ENCODE peak calls at places on chromosomes 4 and X, in eight cellular contexts. C is fibroblast of lung, X is mammary epithelial cell, S is lung, E is ascending aorta, U is pancreas, G is NT2/D1, F is adrenal gland. D is an unnamed sample.

GRCh38 chrX:103187953-103188475 is 26.9 kb upstream of the BEX4 start:
- DNase-seq in U (no peak), G (no peak), S (no peak), C (peak; percentile 3), E (no peak), F (no peak), X (peak; percentile 10), D (no peak)

GRCh38 chr4:23516719-23517118 is 373.1 kb downstream of the PPARGC1A start:
- DNase-seq in E (no peak), F (no peak), X (no peak), U (no peak), S (no peak), G (no peak), C (peak; percentile 12), D (no peak)

GRCh38 chr4:1973218-1973617 is 35.6 kb downstream of the NELFA start:
- DNase-seq in X (no peak), G (no peak), E (no peak), S (no peak), U (no peak), C (no peak), F (no peak), D (peak; percentile 45)

GRCh38 chr4:139642364-139642763 is 23.3 kb upstream of the MGST2 start:
- DNase-seq in E (no peak), S (no peak), G (no peak), X (peak; percentile 37), F (no peak), U (no peak), C (peak; percentile 84), D (no peak)

GRCh38 chr4:129146639-129147038 is 50.7 kb downstream of the C4orf33 start:
- DNase-seq in E (no peak), C (no peak), F (no peak), U (no peak), S (no peak), G (no peak), X (no peak), D (no peak)

GRCh38 chr4:88549815-88550214 is 26.2 kb upstream of the PYURF start:
- DNase-seq in G (no peak), S (no peak), X (no peak), U (no peak), F (no peak), E (no peak), C (no peak), D (no peak)

GRCh38 chr4:149145803-149146202 is 669.8 kb downstream of the IQCM start:
- DNase-seq in C (peak; percentile 67), F (no peak), X (no peak), E (no peak), U (no peak), G (no peak), S (no peak), D (no peak)

GRCh38 chrX:43629229-43629628 is 26.9 kb upstream of the MAOA start:
- DNase-seq in C (no peak), E (no peak), U (no peak), X (no peak), S (no peak), G (no peak), F (no peak), D (no peak)

GRCh38 chr4:150316332-150317205 is 238.3 kb downstream of the DCLK2 start:
- DNase-seq in X (no peak), S (no peak), C (no peak), U (no peak), E (no peak), G (no peak), F (no peak), D (no peak)

GRCh38 chr4:70778888-70779422 is 57.2 kb downstream of the RUFY3 start:
- DNase-seq in U (no peak), G (no peak), E (no peak), X (no peak), S (peak; percentile 73), C (peak; percentile 58), F (peak; percentile 81), D (no peak)

GRCh38 chr4:114364857-114365256 is 233.8 kb upstream of the UGT8 start:
- DNase-seq in U (no peak), G (peak; percentile 35), C (peak; percentile 97), X (no peak), E (no peak), F (no peak), S (no peak), D (no peak)

GRCh38 chr4:118279328-118279727 is 73.5 kb downstream of the PRSS12 start:
- DNase-seq in E (no peak), F (no peak), S (no peak), C (peak; percentile 2), U (no peak), G (no peak), X (no peak), D (no peak)
- H3K4me1 ChIP-seq in E (no peaks in the 10 kb centered on the region), F (peaks cover 22% of the 10 kb centered on the region), S (no peaks in the 10 kb centered on the region), C (peaks cover 3% of the 10 kb centered on the region), U (peaks cover 36% of the 10 kb centered on the region), G (no peaks in the 10 kb centered on the region), X (peaks cover 20% of the 10 kb centered on the region), D (peaks cover 21% of the 10 kb centered on the region)

DNA sequence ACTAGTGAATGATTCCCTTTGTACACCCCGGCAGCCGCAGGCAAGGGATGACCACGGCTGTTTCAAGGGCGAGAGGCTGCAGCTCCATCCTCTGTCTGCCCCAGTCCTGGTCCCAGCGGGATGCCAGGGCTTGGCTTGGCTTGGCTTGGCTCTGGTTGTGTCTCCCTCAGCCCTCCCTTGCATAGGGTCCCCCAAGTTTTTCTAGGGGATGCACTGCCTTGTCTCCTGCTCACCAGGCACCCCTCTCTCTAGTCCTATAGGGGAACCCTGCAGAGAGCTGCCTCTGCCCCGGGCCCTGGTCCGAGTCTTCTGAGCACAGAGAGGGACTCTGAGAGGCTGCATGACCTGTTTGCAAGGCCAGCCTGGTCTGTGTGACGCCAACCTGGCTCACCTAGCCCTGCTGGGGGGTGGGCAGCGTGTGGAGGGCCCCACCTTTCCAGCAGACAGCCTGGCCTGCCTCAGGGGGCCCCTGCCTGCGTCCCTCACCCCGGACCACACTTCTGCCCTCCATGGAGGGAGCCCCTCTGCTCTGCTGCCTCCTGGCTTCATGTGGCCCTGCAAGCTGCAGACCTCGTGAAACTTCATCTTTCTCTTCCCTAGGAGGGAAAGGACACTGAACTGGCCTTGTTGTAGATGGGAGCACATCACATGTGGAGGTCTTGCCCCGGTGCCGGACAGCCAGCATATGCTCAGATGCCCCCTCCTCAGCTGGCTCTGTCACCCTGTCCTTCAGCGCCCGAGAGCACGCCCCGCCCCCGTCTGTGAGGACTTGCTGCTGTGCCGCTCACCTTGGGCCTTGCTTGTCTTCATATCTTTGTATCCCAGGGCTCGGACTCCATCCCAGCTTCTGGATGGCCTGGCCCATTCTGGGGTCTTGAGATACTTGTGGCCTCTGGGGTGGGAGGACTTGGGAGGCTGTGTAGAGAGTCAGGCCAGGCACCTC is 16.4 kb downstream of the SORCS2 start:
- DNase-seq in U (no peak), C (no peak), F (no peak), G (no peak), S (no peak), X (no peak), E (no peak), D (no peak)
- H3K4me1 ChIP-seq in U (no peaks in the 10 kb centered on the region), C (peaks cover 15% of the 10 kb centered on the region), F (peaks cover 12% of the 10 kb centered on the region), G (peaks cover 16% of the 10 kb centered on the region), S (peaks cover 7% of the 10 kb centered on the region), X (peaks cover 32% of the 10 kb centered on the region), E (peaks cover 5% of the 10 kb centered on the region), D (peaks cover 46% of the 10 kb centered on the region)

GRCh38 chr4:123415977-123416376 is 19.4 kb downstream of the SPRY1 start:
- DNase-seq in U (no peak), E (no peak), S (no peak), C (peak; percentile 78), G (no peak), X (peak; percentile 56), F (no peak), D (no peak)
- H3K4me1 ChIP-seq in U (peaks cover 13% of the 10 kb centered on the region), E (no peaks in the 10 kb centered on the region), S (peaks cover 2% of the 10 kb centered on the region), C (peaks cover 11% of the 10 kb centered on the region), G (peaks cover 1% of the 10 kb centered on the region), X (peaks cover 26% of the 10 kb centered on the region), F (peaks cover 23% of the 10 kb centered on the region), D (peaks cover 48% of the 10 kb centered on the region)

GRCh38 chr4:119099227-119099910 is 36.3 kb upstream of the MYOZ2 start:
- DNase-seq in S (no peak), U (no peak), F (no peak), E (no peak), X (peak; percentile 66), G (no peak), C (peak; percentile 61), D (no peak)
- H3K4me1 ChIP-seq in S (no peaks in the 10 kb centered on the region), U (peaks cover 4% of the 10 kb centered on the region), F (peaks cover 17% of the 10 kb centered on the region), E (no peaks in the 10 kb centered on the region), X (peaks cover 14% of the 10 kb centered on the region), G (no peaks in the 10 kb centered on the region), C (peaks cover 7% of the 10 kb centered on the region), D (peaks cover 32% of the 10 kb centered on the region)

GRCh38 chr4:7653510-7654414 is 219.0 kb upstream of the PSAPL1 start:
- DNase-seq in U (no peak), F (no peak), S (no peak), E (no peak), C (peak; percentile 44), G (no peak), X (no peak), D (no peak)

GRCh38 chr4:7656244-7656800 is 221.6 kb upstream of the PSAPL1 start:
- DNase-seq in G (no peak), F (no peak), C (no peak), S (no peak), U (no peak), E (no peak), X (no peak), D (no peak)

GRCh38 chr4:7654550-7655266 is 220.0 kb upstream of the PSAPL1 start:
- DNase-seq in U (no peak), G (no peak), S (no peak), C (no peak), E (no peak), F (no peak), X (no peak), D (peak; percentile 65)

GRCh38 chr4:7655549-7656243 is 221.0 kb upstream of the PSAPL1 start:
- DNase-seq in C (peak; percentile 38), E (no peak), S (no peak), G (no peak), U (no peak), F (no peak), X (no peak), D (no peak)

GRCh38 chr4:7655267-7655548 is 220.5 kb upstream of the PSAPL1 start:
- DNase-seq in U (no peak), G (no peak), S (no peak), C (no peak), X (no peak), F (no peak), E (no peak), D (no peak)
- H3K4me1 ChIP-seq in U (no peaks in the 10 kb centered on the region), G (peaks cover 49% of the 10 kb centered on the region), S (no peaks in the 10 kb centered on the region), C (peaks cover 6% of the 10 kb centered on the region), X (peaks cover 27% of the 10 kb centered on the region), F (peaks cover 16% of the 10 kb centered on the region), E (no peaks in the 10 kb centered on the region), D (peaks cover 22% of the 10 kb centered on the region)

GRCh38 chr4:173240696-173241095 is 72.1 kb downstream of the GALNT7 start:
- DNase-seq in S (no peak), U (no peak), X (no peak), F (no peak), C (no peak), E (no peak), G (no peak), D (no peak)
- H3K4me1 ChIP-seq in S (no peaks in the 10 kb centered on the region), U (peaks cover 5% of the 10 kb centered on the region), X (peaks cover 21% of the 10 kb centered on the region), F (peaks cover 28% of the 10 kb centered on the region), C (peaks cover 5% of the 10 kb centered on the region), E (no peaks in the 10 kb centered on the region), G (peaks cover 2% of the 10 kb centered on the region), D (peaks cover 14% of the 10 kb centered on the region)

GRCh38 chr4:39047691-39048090 is 14.3 kb upstream of the KLHL5 start:
- DNase-seq in C (no peak), X (no peak), U (no peak), F (no peak), G (no peak), E (no peak), S (no peak), D (no peak)
- H3K4me1 ChIP-seq in C (peaks cover 2% of the 10 kb centered on the region), X (peaks cover 22% of the 10 kb centered on the region), U (peaks cover 11% of the 10 kb centered on the region), F (peaks cover 43% of the 10 kb centered on the region), G (no peaks in the 10 kb centered on the region), E (no peaks in the 10 kb centered on the region), S (peaks cover 5% of the 10 kb centered on the region), D (peaks cover 35% of the 10 kb centered on the region)

D was measured in RWPE2.